ENCODE peak calls at places on chromosomes 5 and 9, in eight cellular contexts. S is dermis blood vessel endothelial cell; R is head of caudate nucleus; Q is NCI-H1417; J is non-pigmented ciliary epithelial cell; W is activated naive CD4-positive, alpha-beta T cell treated with anti-CD3 and anti-CD28 coated beads for 36 hours; B is neuronal stem cell; L is astrocyte of the spinal cord. F is an unnamed sample.

GRCh38 chr5:160398806-160399205 is 1.0 kb downstream of the FAM200C start:
- DNase-seq in S (peak; percentile 12), R (no peak), Q (no peak), J (no peak), W (no peak), B (no peak), L (peak; percentile 37), F (no peak)

GRCh38 chr5:156121234-156121633 is 205.7 kb upstream of the SGCD start:
- DNase-seq in S (no peak), R (no peak), Q (no peak), J (no peak), W (no peak), B (no peak), L (peak; percentile 4), F (peak; percentile 51)

GRCh38 chr5:452856-453710 is 10.1 kb downstream of the EXOC3 start:
- DNase-seq in S (no peak), R (peak; percentile 13), Q (no peak), J (no peak), W (no peak), B (no peak), L (no peak), F (no peak)

GRCh38 chr5:176798949-176799348 is 11.4 kb upstream of the UNC5A start:
- DNase-seq in S (no peak), R (no peak), Q (no peak), J (no peak), W (no peak), B (no peak), L (no peak), F (no peak)

GRCh38 chr9:34271618-34272017 is 57.5 kb downstream of the KIF24 start:
- DNase-seq in S (peak; percentile 52), R (no peak), Q (peak; percentile 34), J (no peak), W (no peak), B (no peak), L (no peak), F (no peak)

GRCh38 chr5:114207615-114208014 is 154.3 kb upstream of the KCNN2 start:
- DNase-seq in S (no peak), R (no peak), Q (no peak), J (no peak), W (no peak), B (no peak), L (no peak), F (no peak)

GRCh38 chr5:2176581-2176980 is 293.9 kb upstream of the IRX4 start:
- DNase-seq in S (no peak), R (no peak), Q (no peak), J (no peak), W (no peak), B (no peak), L (no peak), F (no peak)

GRCh38 chr9:119322137-119322695 is 47.0 kb downstream of the BRINP1 start:
- DNase-seq in S (no peak), R (no peak), Q (no peak), J (no peak), W (no peak), B (no peak), L (no peak), F (no peak)

GRCh38 chr5:160271396-160271795 is 41.0 kb downstream of the CCNJL start:
- DNase-seq in S (peak; percentile 61), R (no peak), Q (peak; percentile 1), J (no peak), W (peak; percentile 51), B (no peak), L (no peak), F (no peak)

GRCh38 chr9:6715755-6716643 is 41.8 kb upstream of the KDM4C start:
- DNase-seq in S (peak; percentile 42), R (peak; percentile 76), Q (no peak), J (no peak), W (peak; percentile 80), B (no peak), L (no peak), F (no peak)

GRCh38 chr9:136431782-136432350 is 7.8 kb downstream of the INPP5E start:
- DNase-seq in S (no peak), R (no peak), Q (no peak), J (no peak), W (no peak), B (no peak), L (no peak), F (no peak)

GRCh38 chr9:744046-744712 is 97.3 kb upstream of the DMRT1 start:
- DNase-seq in S (no peak), R (no peak), Q (no peak), J (no peak), W (no peak), B (no peak), L (no peak), F (no peak)

GRCh38 chr9:673966-674526 is 167.5 kb upstream of the DMRT1 start:
- DNase-seq in S (no peak), R (no peak), Q (no peak), J (no peak), W (no peak), B (peak; percentile 35), L (no peak), F (no peak)

GRCh38 chr9:26261503-26262330 is 583.5 kb upstream of the TUSC1 start:
- DNase-seq in S (peak; percentile 76), R (no peak), Q (no peak), J (peak; percentile 83), W (no peak), B (no peak), L (peak; percentile 77), F (peak; percentile 42)

GRCh38 chr5:146055432-146055831 is 49.9 kb downstream of the PLAC8L1 start:
- DNase-seq in S (no peak), R (no peak), Q (no peak), J (no peak), W (no peak), B (no peak), L (no peak), F (no peak)

GRCh38 chr5:16992006-16992405 is 55.9 kb upstream of the MYO10 start:
- DNase-seq in S (peak; percentile 45), R (no peak), Q (no peak), J (no peak), W (no peak), B (no peak), L (peak; percentile 85), F (peak; percentile 27)

GRCh38 chr9:137313326-137313920 is 11.4 kb upstream of the NRARP start:
- DNase-seq in S (no peak), R (peak; percentile 41), Q (no peak), J (no peak), W (no peak), B (no peak), L (no peak), F (no peak)

GRCh38 chr5:61461412-61461811 is 129.4 kb downstream of the ZSWIM6 start:
- DNase-seq in S (no peak), R (no peak), Q (no peak), J (no peak), W (no peak), B (no peak), L (no peak), F (no peak)

GRCh38 chr9:33167084-33167948 is at the start of gene B4GALT1:
- DNase-seq in S (peak; percentile 92), R (peak; percentile 91), Q (peak; percentile 78), J (no peak), W (peak; percentile 97), B (peak; percentile 87), L (peak; percentile 94), F (peak; percentile 86)

GRCh38 chr5:106875591-106876297 is 795.0 kb downstream of the EFNA5 start:
- DNase-seq in S (peak; percentile 68), R (no peak), Q (no peak), J (no peak), W (no peak), B (no peak), L (peak; percentile 15), F (no peak)

GRCh38 chr5:173237821-173238220 is 2.8 kb upstream of the NKX2-5 start:
- DNase-seq in S (no peak), R (no peak), Q (no peak), J (no peak), W (no peak), B (no peak), L (no peak), F (no peak)

GRCh38 chr5:16548115-16548514 is 68.7 kb downstream of the RETREG1 start:
- DNase-seq in S (no peak), R (no peak), Q (no peak), J (no peak), W (no peak), B (no peak), L (no peak), F (no peak)

GRCh38 chr5:180069589-180070247 is 1.8 kb downstream of the RNF130 start:
- DNase-seq in S (no peak), R (peak; percentile 79), Q (no peak), J (no peak), W (no peak), B (no peak), L (peak; percentile 26), F (no peak)

GRCh38 chr5:168793844-168794837 is 215.0 kb upstream of the PANK3 start:
- DNase-seq in S (no peak), R (peak; percentile 67), Q (no peak), J (no peak), W (peak; percentile 31), B (no peak), L (peak; percentile 41), F (peak; percentile 27)

GRCh38 chr5:97046270-97046982 is 96.0 kb downstream of the LIX1 start:
- DNase-seq in S (no peak), R (no peak), Q (peak; percentile 1), J (no peak), W (peak; percentile 50), B (no peak), L (peak; percentile 36), F (no peak)

GRCh38 chr9:85420750-85421149 is 321.0 kb downstream of the AGTPBP1 start:
- DNase-seq in S (no peak), R (no peak), Q (peak; percentile 32), J (no peak), W (no peak), B (peak; percentile 56), L (peak; percentile 67), F (no peak)

GRCh38 chr9:110083866-110084265 is 124.1 kb downstream of the C9orf152 start:
- DNase-seq in S (no peak), R (no peak), Q (no peak), J (no peak), W (no peak), B (no peak), L (no peak), F (no peak)

GRCh38 chr5:173554038-173554955 is 62.2 kb downstream of the BOD1 start:
- DNase-seq in S (no peak), R (no peak), Q (no peak), J (no peak), W (no peak), B (no peak), L (no peak), F (no peak)

GRCh38 chr5:75260708-75261107 is 24.0 kb upstream of the ANKRD31 start:
- DNase-seq in S (no peak), R (no peak), Q (no peak), J (no peak), W (no peak), B (no peak), L (no peak), F (no peak)

GRCh38 chr5:139178948-139179347 is 19.2 kb downstream of the SIL1 start:
- DNase-seq in S (peak; percentile 43), R (no peak), Q (no peak), J (no peak), W (no peak), B (peak; percentile 20), L (peak; percentile 29), F (no peak)

GRCh38 chr9:130668196-130668595 is 3.8 kb downstream of the PRDM12 start:
- DNase-seq in S (no peak), R (no peak), Q (no peak), J (no peak), W (no peak), B (no peak), L (no peak), F (no peak)

GRCh38 chr9:111833941-111834340 is 39.2 kb upstream of the SHOC1 start:
- DNase-seq in S (no peak), R (no peak), Q (no peak), J (no peak), W (no peak), B (no peak), L (no peak), F (no peak)

GRCh38 chr5:154756871-154757646 is 1.9 kb downstream of the LARP1 start:
- DNase-seq in S (peak; percentile 55), R (peak; percentile 82), Q (peak; percentile 35), J (no peak), W (peak; percentile 58), B (peak; percentile 23), L (no peak), F (no peak)

GRCh38 chr5:177498013-177498847 is 826 bp upstream of the PDLIM7 start:
- DNase-seq in S (peak; percentile 53), R (no peak), Q (peak; percentile 38), J (no peak), W (peak; percentile 53), B (no peak), L (peak; percentile 8), F (no peak)

F was measured in skeletal muscle cell.